ENCODE peak calls at places on chromosomes 2 and 18, in ten cellular contexts. I is transverse colon, M is AG09319, R is cardiac muscle cell, D is IMR-90, J is neural progenitor cell, O is brain microvascular endothelial cell, Q is sigmoid colon, U is ascending aorta, P is fibroblast of mammary gland. W is an unnamed sample.
A peak's percentile ranks its signal among the peaks of the same experiment; 100 is the strongest.

GRCh38 chr2:157261199-157261782 is 3.8 kb downstream of the GALNT5 start:
- DNase-seq in I (peak; percentile 68), M (no peak), R (peak; percentile 47), D (peak; percentile 75), J (no peak), O (peak; percentile 52), Q (no peak), U (no peak), P (peak; percentile 78), W (no peak)

GRCh38 chr2:77087987-77088414 is 434.2 kb downstream of the LRRTM4 start:
- DNase-seq in I (no peak), M (no peak), R (no peak), D (no peak), J (no peak), O (no peak), Q (no peak), U (no peak), P (no peak), W (no peak)

GRCh38 chr2:70094978-70095832 is 7.9 kb downstream of the PCBP1 start:
- DNase-seq in I (peak; percentile 58), M (no peak), R (peak; percentile 64), D (peak; percentile 67), J (no peak), O (no peak), Q (peak; percentile 81), U (peak; percentile 91), P (peak; percentile 50), W (peak; percentile 8)

GRCh38 chr2:195356026-195356425 is 301.0 kb upstream of the SLC39A10 start:
- DNase-seq in I (no peak), M (no peak), R (no peak), D (peak; percentile 16), J (no peak), O (no peak), Q (no peak), U (no peak), P (no peak), W (no peak)

GRCh38 chr2:3488768-3489448 is 30.4 kb downstream of the ADI1 start:
- DNase-seq in I (no peak), M (no peak), R (no peak), D (no peak), J (no peak), O (no peak), Q (peak; percentile 59), U (peak; percentile 59), P (no peak), W (peak; percentile 84)

GRCh38 chr2:28348149-28348567 is 44.5 kb upstream of the FOSL2 start:
- DNase-seq in I (no peak), M (no peak), R (no peak), D (no peak), J (no peak), O (no peak), Q (peak; percentile 62), U (no peak), P (no peak), W (peak; percentile 75)

GRCh38 chr2:229270551-229271410 is at the start of gene PID1:
- DNase-seq in I (peak; percentile 37), M (no peak), R (peak; percentile 73), D (peak; percentile 5), J (peak; percentile 88), O (no peak), Q (peak; percentile 72), U (peak; percentile 68), P (peak; percentile 37), W (no peak)

GRCh38 chr18:22999212-22999611 is 66.1 kb downstream of the RBBP8 start:
- DNase-seq in I (no peak), M (no peak), R (peak; percentile 84), D (peak; percentile 53), J (peak; percentile 1), O (peak; percentile 64), Q (no peak), U (no peak), P (peak; percentile 2), W (no peak)

GRCh38 chr18:36095936-36096519 is 28.7 kb upstream of the RPRD1A start:
- DNase-seq in I (no peak), M (peak; percentile 56), R (peak; percentile 85), D (peak; percentile 85), J (peak; percentile 67), O (peak; percentile 11), Q (no peak), U (no peak), P (peak; percentile 86), W (no peak)

GRCh38 chr2:168246483-168247340 is 683 bp downstream of the STK39 start:
- DNase-seq in I (peak; percentile 82), M (no peak), R (peak; percentile 74), D (peak; percentile 64), J (peak; percentile 70), O (peak; percentile 64), Q (peak; percentile 76), U (peak; percentile 82), P (peak; percentile 58), W (no peak)

GRCh38 chr2:98664323-98664722 is 55.9 kb downstream of the UNC50 start:
- DNase-seq in I (no peak), M (no peak), R (no peak), D (no peak), J (no peak), O (no peak), Q (no peak), U (no peak), P (peak; percentile 23), W (no peak)

GRCh38 chr2:226671177-226671676 is 128.4 kb downstream of the IRS1 start:
- DNase-seq in I (no peak), M (no peak), R (no peak), D (no peak), J (peak; percentile 10), O (no peak), Q (no peak), U (no peak), P (peak; percentile 55), W (no peak)

GRCh38 chr2:58638256-58638795 is 397.2 kb upstream of the FANCL start:
- DNase-seq in I (no peak), M (no peak), R (peak; percentile 0), D (no peak), J (no peak), O (no peak), Q (no peak), U (no peak), P (no peak), W (no peak)

GRCh38 chr18:3342628-3343027 is 80.7 kb downstream of the MYL12B start:
- DNase-seq in I (no peak), M (no peak), R (no peak), D (no peak), J (no peak), O (no peak), Q (no peak), U (no peak), P (no peak), W (no peak)

DNA sequence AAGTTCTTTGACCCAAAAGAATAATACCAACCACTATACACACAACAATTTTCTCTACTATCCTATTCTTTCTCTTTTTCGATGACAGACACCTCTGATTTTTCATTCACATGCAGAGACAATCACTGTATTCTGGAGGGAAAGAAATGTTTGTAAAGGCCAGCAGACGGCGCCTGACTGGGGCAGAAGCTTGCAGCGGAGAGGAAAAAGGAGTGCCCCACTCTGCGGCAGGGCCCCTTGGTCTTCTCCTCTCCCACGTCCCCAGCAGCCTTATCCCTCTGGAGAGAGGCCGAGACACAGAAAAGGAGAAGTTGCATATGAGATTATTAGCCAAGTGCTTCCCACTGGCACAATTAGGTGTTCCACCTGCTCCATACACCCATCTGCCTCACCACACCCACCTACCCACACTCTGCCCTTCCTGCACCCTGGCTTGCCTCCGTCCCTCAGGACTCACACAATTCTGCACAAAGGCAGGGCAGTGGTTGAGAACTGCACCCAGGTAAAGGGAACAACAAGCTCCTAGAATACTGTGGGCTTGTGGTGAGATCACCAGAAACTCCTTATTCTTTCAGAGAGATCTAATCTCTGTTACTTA is 687.3 kb downstream of the NRXN1 start:
- DNase-seq in I (no peak), M (no peak), R (no peak), D (no peak), J (peak; percentile 49), O (no peak), Q (no peak), U (no peak), P (no peak), W (no peak)
- TF ChIP-seq CTCF in I (no peak), M (no peak), R (no peak), D (no peak), J (peak; percentile 60), O (peak; percentile 34), Q (no peak), U (no peak), P (no peak), W (no peak)

GRCh38 chr2:85009019-85009618 is 38.2 kb downstream of the KCMF1 start:
- DNase-seq in I (no peak), M (no peak), R (no peak), D (no peak), J (no peak), O (no peak), Q (no peak), U (no peak), P (no peak), W (no peak)

GRCh38 chr2:85011098-85011497 is 40.1 kb downstream of the KCMF1 start:
- DNase-seq in I (no peak), M (no peak), R (no peak), D (no peak), J (no peak), O (no peak), Q (no peak), U (no peak), P (peak; percentile 28), W (no peak)

GRCh38 chr2:85012431-85012830 is 41.5 kb downstream of the KCMF1 start:
- DNase-seq in I (no peak), M (no peak), R (no peak), D (no peak), J (no peak), O (no peak), Q (no peak), U (no peak), P (no peak), W (no peak)

GRCh38 chr2:85012855-85013254 is 41.9 kb downstream of the KCMF1 start:
- DNase-seq in I (no peak), M (no peak), R (no peak), D (peak; percentile 33), J (no peak), O (no peak), Q (no peak), U (no peak), P (peak; percentile 25), W (no peak)

GRCh38 chr2:85011747-85012146 is 40.8 kb downstream of the KCMF1 start:
- DNase-seq in I (no peak), M (no peak), R (no peak), D (no peak), J (peak; percentile 53), O (no peak), Q (no peak), U (no peak), P (no peak), W (no peak)
- TF ChIP-seq CTCF in I (no peak), M (no peak), R (no peak), D (no peak), J (peak; percentile 63), O (peak; percentile 39), Q (no peak), U (no peak), P (peak; percentile 8), W (peak; percentile 32)

GRCh38 chr2:199955339-199956061 is at the start of the genes MAIP1 and TYW5:
- DNase-seq in I (peak; percentile 86), M (peak; percentile 51), R (peak; percentile 88), D (peak; percentile 84), J (peak; percentile 86), O (peak; percentile 74), Q (peak; percentile 87), U (peak; percentile 89), P (peak; percentile 80), W (peak; percentile 95)
- TF ChIP-seq CTCF in I (peak; percentile 33), M (peak; percentile 25), R (peak; percentile 25), D (peak; percentile 21), J (peak; percentile 26), O (peak; percentile 48), Q (no peak), U (no peak), P (no peak), W (peak; percentile 65)

GRCh38 chr2:38523728-38524437 is 78.8 kb downstream of the HNRNPLL start:
- DNase-seq in I (no peak), M (no peak), R (peak; percentile 21), D (no peak), J (peak; percentile 38), O (no peak), Q (no peak), U (no peak), P (no peak), W (no peak)
- TF ChIP-seq CTCF in I (no peak), M (no peak), R (peak; percentile 47), D (no peak), J (peak; percentile 54), O (peak; percentile 44), Q (no peak), U (no peak), P (no peak), W (peak; percentile 59)

W was measured in chondrocyte.